ENCODE peak calls at places on chromosomes 4 and X, in six cellular contexts. One of them, this sample, is unnamed.

GRCh38 chrX:40792433-40792832 is 57.1 kb upstream of the MED14 start:
- DNase-seq in stimulated activated CD4-positive, alpha-beta T cell treated with anti-CD3 and anti-CD28 coated beads, Interleukin-2, amount 100 ng/mL, for 48 hours: no peak
- DNase-seq in naive B cell: no peak
- DNase-seq in GM04504: no peak
- DNase-seq in activated CD4-positive, alpha-beta T cell treated with anti-CD3 and anti-CD28 coated beads, Interleukin-2, amount 50 U/mL, for 24 hours: no peak
- DNase-seq in fibroblast of lung: no peak
- DNase-seq in this sample: no peak

GRCh38 chr4:134544303-134544761 is 342.7 kb upstream of the PABPC4L start:
- DNase-seq in stimulated activated CD4-positive, alpha-beta T cell treated with anti-CD3 and anti-CD28 coated beads, Interleukin-2, amount 100 ng/mL, for 48 hours: no peak
- DNase-seq in activated CD4-positive, alpha-beta T cell treated with anti-CD3 and anti-CD28 coated beads, Interleukin-2, amount 50 U/mL, for 24 hours: no peak
- DNase-seq in GM04504: peak
- DNase-seq in fibroblast of lung: peak
- DNase-seq in naive B cell: no peak
- DNase-seq in this sample: no peak

GRCh38 chrX:107629533-107629909 is 1.2 kb downstream of the PRPS1 start:
- DNase-seq in activated CD4-positive, alpha-beta T cell treated with anti-CD3 and anti-CD28 coated beads, Interleukin-2, amount 50 U/mL, for 24 hours: no peak
- DNase-seq in fibroblast of lung: peak
- DNase-seq in naive B cell: no peak
- DNase-seq in stimulated activated CD4-positive, alpha-beta T cell treated with anti-CD3 and anti-CD28 coated beads, Interleukin-2, amount 100 ng/mL, for 48 hours: no peak
- DNase-seq in GM04504: no peak
- DNase-seq in this sample: no peak

GRCh38 chr4:1777822-1778641 is 15.1 kb upstream of the FGFR3 start:
- DNase-seq in GM04504: no peak
- DNase-seq in fibroblast of lung: peak
- DNase-seq in activated CD4-positive, alpha-beta T cell treated with anti-CD3 and anti-CD28 coated beads, Interleukin-2, amount 50 U/mL, for 24 hours: no peak
- DNase-seq in stimulated activated CD4-positive, alpha-beta T cell treated with anti-CD3 and anti-CD28 coated beads, Interleukin-2, amount 100 ng/mL, for 48 hours: no peak
- DNase-seq in naive B cell: no peak
- DNase-seq in this sample: no peak

GRCh38 chrX:71224969-71225368 is 1.9 kb downstream of the GJB1 start:
- DNase-seq in GM04504: no peak
- DNase-seq in activated CD4-positive, alpha-beta T cell treated with anti-CD3 and anti-CD28 coated beads, Interleukin-2, amount 50 U/mL, for 24 hours: no peak
- DNase-seq in fibroblast of lung: no peak
- DNase-seq in stimulated activated CD4-positive, alpha-beta T cell treated with anti-CD3 and anti-CD28 coated beads, Interleukin-2, amount 100 ng/mL, for 48 hours: no peak
- DNase-seq in naive B cell: no peak
- DNase-seq in this sample: no peak

GRCh38 chr4:111693754-111694153 is 451.5 kb upstream of the FAM241A start:
- DNase-seq in naive B cell: no peak
- DNase-seq in GM04504: no peak
- DNase-seq in stimulated activated CD4-positive, alpha-beta T cell treated with anti-CD3 and anti-CD28 coated beads, Interleukin-2, amount 100 ng/mL, for 48 hours: no peak
- DNase-seq in activated CD4-positive, alpha-beta T cell treated with anti-CD3 and anti-CD28 coated beads, Interleukin-2, amount 50 U/mL, for 24 hours: no peak
- DNase-seq in fibroblast of lung: no peak
- DNase-seq in this sample: no peak

GRCh38 chrX:50594788-50595187 is 124.2 kb upstream of the DGKK start:
- DNase-seq in GM04504: no peak
- DNase-seq in activated CD4-positive, alpha-beta T cell treated with anti-CD3 and anti-CD28 coated beads, Interleukin-2, amount 50 U/mL, for 24 hours: no peak
- DNase-seq in naive B cell: no peak
- DNase-seq in stimulated activated CD4-positive, alpha-beta T cell treated with anti-CD3 and anti-CD28 coated beads, Interleukin-2, amount 100 ng/mL, for 48 hours: no peak
- DNase-seq in fibroblast of lung: no peak
- DNase-seq in this sample: no peak

GRCh38 chrX:28170713-28171112 is 189.5 kb upstream of the DCAF8L1 start:
- DNase-seq in fibroblast of lung: no peak
- DNase-seq in naive B cell: no peak
- DNase-seq in activated CD4-positive, alpha-beta T cell treated with anti-CD3 and anti-CD28 coated beads, Interleukin-2, amount 50 U/mL, for 24 hours: no peak
- DNase-seq in GM04504: no peak
- DNase-seq in stimulated activated CD4-positive, alpha-beta T cell treated with anti-CD3 and anti-CD28 coated beads, Interleukin-2, amount 100 ng/mL, for 48 hours: no peak
- DNase-seq in this sample: no peak